ENCODE peak calls at places on chromosomes 16 and 17, in eight cellular contexts. One of them, this sample, is unnamed.

GRCh38 chr16:11768850-11769249 is 26.2 kb upstream of the TXNDC11 start:
- DNase-seq in thoracic aorta: no peak
- DNase-seq in HL-60: peak
- DNase-seq in fibroblast of lung: no peak
- DNase-seq in gastrocnemius medialis: no peak
- DNase-seq in heart left ventricle: no peak
- DNase-seq in progenitor cell of endocrine pancreas: no peak
- DNase-seq in mesothelial cell of epicardium: no peak
- DNase-seq in this sample: no peak

GRCh38 chr16:89341274-89341673 is 123.8 kb downstream of the ZNF778 start:
- DNase-seq in heart left ventricle: no peak
- DNase-seq in mesothelial cell of epicardium: no peak
- DNase-seq in HL-60: no peak
- DNase-seq in gastrocnemius medialis: no peak
- DNase-seq in fibroblast of lung: no peak
- DNase-seq in thoracic aorta: no peak
- DNase-seq in progenitor cell of endocrine pancreas: no peak
- DNase-seq in this sample: no peak

GRCh38 chr16:50369133-50369804 is 481 bp upstream of the BRD7 start:
- DNase-seq in progenitor cell of endocrine pancreas: no peak
- DNase-seq in gastrocnemius medialis: no peak
- DNase-seq in fibroblast of lung: no peak
- DNase-seq in thoracic aorta: no peak
- DNase-seq in HL-60: no peak
- DNase-seq in mesothelial cell of epicardium: no peak
- DNase-seq in heart left ventricle: no peak
- DNase-seq in this sample: no peak

GRCh38 chr16:5056347-5056746 is 9.4 kb downstream of the C16orf89 start:
- DNase-seq in fibroblast of lung: no peak
- DNase-seq in HL-60: no peak
- DNase-seq in progenitor cell of endocrine pancreas: no peak
- DNase-seq in mesothelial cell of epicardium: no peak
- DNase-seq in heart left ventricle: no peak
- DNase-seq in thoracic aorta: no peak
- DNase-seq in gastrocnemius medialis: no peak
- DNase-seq in this sample: peak

GRCh38 chr17:63295839-63296590 is 150.1 kb downstream of the CYB561 start:
- DNase-seq in mesothelial cell of epicardium: no peak
- DNase-seq in thoracic aorta: no peak
- DNase-seq in heart left ventricle: no peak
- DNase-seq in HL-60: no peak
- DNase-seq in fibroblast of lung: no peak
- DNase-seq in progenitor cell of endocrine pancreas: no peak
- DNase-seq in gastrocnemius medialis: no peak
- DNase-seq in this sample: peak

GRCh38 chr17:77924757-77925336 is 33.7 kb upstream of the TNRC6C start:
- DNase-seq in thoracic aorta: no peak
- DNase-seq in progenitor cell of endocrine pancreas: no peak
- DNase-seq in gastrocnemius medialis: no peak
- DNase-seq in heart left ventricle: peak
- DNase-seq in HL-60: no peak
- DNase-seq in mesothelial cell of epicardium: no peak
- DNase-seq in fibroblast of lung: peak
- DNase-seq in this sample: no peak

GRCh38 chr16:66977341-66978113 is 10.9 kb upstream of the CES4A start:
- DNase-seq in heart left ventricle: peak
- DNase-seq in mesothelial cell of epicardium: peak
- DNase-seq in progenitor cell of endocrine pancreas: peak
- DNase-seq in thoracic aorta: peak
- DNase-seq in fibroblast of lung: peak
- DNase-seq in HL-60: peak
- DNase-seq in gastrocnemius medialis: peak
- DNase-seq in this sample: peak

GRCh38 chr16:16143941-16144340 is 79.4 kb downstream of the ABCC6 start:
- DNase-seq in fibroblast of lung: no peak
- DNase-seq in mesothelial cell of epicardium: no peak
- DNase-seq in progenitor cell of endocrine pancreas: no peak
- DNase-seq in heart left ventricle: no peak
- DNase-seq in gastrocnemius medialis: no peak
- DNase-seq in HL-60: no peak
- DNase-seq in thoracic aorta: no peak
- DNase-seq in this sample: no peak

GRCh38 chr17:40314557-40314953 is 5.6 kb downstream of the RARA start:
- DNase-seq in thoracic aorta: peak
- DNase-seq in gastrocnemius medialis: peak
- DNase-seq in heart left ventricle: peak
- DNase-seq in mesothelial cell of epicardium: no peak
- DNase-seq in fibroblast of lung: peak
- DNase-seq in progenitor cell of endocrine pancreas: no peak
- DNase-seq in HL-60: peak
- DNase-seq in this sample: peak

GRCh38 chr17:55161935-55162555 is 102.7 kb upstream of the HLF start:
- DNase-seq in progenitor cell of endocrine pancreas: no peak
- DNase-seq in heart left ventricle: no peak
- DNase-seq in HL-60: no peak
- DNase-seq in fibroblast of lung: peak
- DNase-seq in mesothelial cell of epicardium: no peak
- DNase-seq in thoracic aorta: no peak
- DNase-seq in gastrocnemius medialis: no peak
- DNase-seq in this sample: no peak

GRCh38 chr16:80932725-80933124 is 74.0 kb downstream of the CMC2 start:
- DNase-seq in thoracic aorta: peak
- DNase-seq in HL-60: no peak
- DNase-seq in fibroblast of lung: peak
- DNase-seq in gastrocnemius medialis: peak
- DNase-seq in progenitor cell of endocrine pancreas: no peak
- DNase-seq in mesothelial cell of epicardium: no peak
- DNase-seq in heart left ventricle: peak
- DNase-seq in this sample: no peak

GRCh38 chr17:75840779-75841123 is 3.5 kb downstream of the UNC13D start:
- DNase-seq in fibroblast of lung: no peak
- DNase-seq in mesothelial cell of epicardium: no peak
- DNase-seq in gastrocnemius medialis: no peak
- DNase-seq in HL-60: no peak
- DNase-seq in thoracic aorta: no peak
- DNase-seq in heart left ventricle: no peak
- DNase-seq in progenitor cell of endocrine pancreas: no peak
- DNase-seq in this sample: no peak

GRCh38 chr16:82229800-82230619 is 60.0 kb upstream of the MPHOSPH6 start:
- DNase-seq in mesothelial cell of epicardium: peak
- DNase-seq in progenitor cell of endocrine pancreas: peak
- DNase-seq in HL-60: peak
- DNase-seq in fibroblast of lung: peak
- DNase-seq in thoracic aorta: no peak
- DNase-seq in heart left ventricle: peak
- DNase-seq in gastrocnemius medialis: peak
- DNase-seq in this sample: peak

GRCh38 chr17:78839762-78840529 is 668 bp downstream of the USP36 start:
- DNase-seq in HL-60: no peak
- DNase-seq in gastrocnemius medialis: no peak
- DNase-seq in heart left ventricle: peak
- DNase-seq in progenitor cell of endocrine pancreas: peak
- DNase-seq in thoracic aorta: no peak
- DNase-seq in mesothelial cell of epicardium: no peak
- DNase-seq in fibroblast of lung: peak
- DNase-seq in this sample: peak

GRCh38 chr16:84209989-84210388 is 19.0 kb downstream of the ADAD2 start:
- DNase-seq in progenitor cell of endocrine pancreas: no peak
- DNase-seq in mesothelial cell of epicardium: no peak
- DNase-seq in thoracic aorta: no peak
- DNase-seq in fibroblast of lung: peak
- DNase-seq in HL-60: no peak
- DNase-seq in gastrocnemius medialis: no peak
- DNase-seq in heart left ventricle: no peak
- DNase-seq in this sample: peak

GRCh38 chr17:82097187-82097918 is 683 bp downstream of the FASN start:
- DNase-seq in progenitor cell of endocrine pancreas: peak
- DNase-seq in gastrocnemius medialis: no peak
- DNase-seq in fibroblast of lung: peak
- DNase-seq in mesothelial cell of epicardium: no peak
- DNase-seq in thoracic aorta: no peak
- DNase-seq in heart left ventricle: no peak
- DNase-seq in HL-60: peak
- DNase-seq in this sample: peak

GRCh38 chr17:49898547-49899490 is 51.0 kb upstream of the TAC4 start:
- DNase-seq in progenitor cell of endocrine pancreas: no peak
- DNase-seq in fibroblast of lung: no peak
- DNase-seq in HL-60: no peak
- DNase-seq in gastrocnemius medialis: no peak
- DNase-seq in mesothelial cell of epicardium: no peak
- DNase-seq in thoracic aorta: no peak
- DNase-seq in heart left ventricle: no peak
- DNase-seq in this sample: peak

GRCh38 chr17:72125742-72126141 is 4.9 kb downstream of the SOX9 start:
- DNase-seq in fibroblast of lung: peak
- DNase-seq in thoracic aorta: no peak
- DNase-seq in mesothelial cell of epicardium: no peak
- DNase-seq in heart left ventricle: no peak
- DNase-seq in HL-60: no peak
- DNase-seq in gastrocnemius medialis: no peak
- DNase-seq in progenitor cell of endocrine pancreas: no peak
- DNase-seq in this sample: no peak

GRCh38 chr16:68923116-68923515 is 79.8 kb downstream of the TANGO6 start:
- DNase-seq in HL-60: no peak
- DNase-seq in progenitor cell of endocrine pancreas: no peak
- DNase-seq in mesothelial cell of epicardium: no peak
- DNase-seq in heart left ventricle: no peak
- DNase-seq in thoracic aorta: no peak
- DNase-seq in fibroblast of lung: no peak
- DNase-seq in gastrocnemius medialis: no peak
- DNase-seq in this sample: no peak

GRCh38 chr16:68995011-68995504 is 110.4 kb upstream of the HAS3 start:
- DNase-seq in gastrocnemius medialis: no peak
- DNase-seq in HL-60: no peak
- DNase-seq in mesothelial cell of epicardium: no peak
- DNase-seq in heart left ventricle: no peak
- DNase-seq in fibroblast of lung: peak
- DNase-seq in progenitor cell of endocrine pancreas: no peak
- DNase-seq in thoracic aorta: no peak
- DNase-seq in this sample: no peak

GRCh38 chr16:17556276-17557052 is 85.7 kb upstream of the XYLT1 start:
- DNase-seq in mesothelial cell of epicardium: no peak
- DNase-seq in gastrocnemius medialis: no peak
- DNase-seq in progenitor cell of endocrine pancreas: no peak
- DNase-seq in fibroblast of lung: peak
- DNase-seq in HL-60: no peak
- DNase-seq in thoracic aorta: no peak
- DNase-seq in heart left ventricle: no peak
- DNase-seq in this sample: peak

GRCh38 chr17:75864448-75864871 is 9.3 kb upstream of the WBP2 start:
- DNase-seq in fibroblast of lung: peak
- DNase-seq in gastrocnemius medialis: peak
- DNase-seq in HL-60: no peak
- DNase-seq in heart left ventricle: peak
- DNase-seq in mesothelial cell of epicardium: no peak
- DNase-seq in thoracic aorta: no peak
- DNase-seq in progenitor cell of endocrine pancreas: no peak
- DNase-seq in this sample: peak

GRCh38 chr16:30485818-30486436 is 13.4 kb downstream of the ITGAL start:
- DNase-seq in thoracic aorta: no peak
- DNase-seq in progenitor cell of endocrine pancreas: no peak
- DNase-seq in fibroblast of lung: peak
- DNase-seq in heart left ventricle: no peak
- DNase-seq in HL-60: no peak
- DNase-seq in mesothelial cell of epicardium: no peak
- DNase-seq in gastrocnemius medialis: peak
- DNase-seq in this sample: no peak
- TF ChIP-seq CTCF in thoracic aorta: no peak
- TF ChIP-seq CTCF in progenitor cell of endocrine pancreas: no peak
- TF ChIP-seq CTCF in fibroblast of lung: no peak
- TF ChIP-seq CTCF in heart left ventricle: no peak
- TF ChIP-seq CTCF in HL-60: no peak
- TF ChIP-seq CTCF in mesothelial cell of epicardium: no peak
- TF ChIP-seq CTCF in gastrocnemius medialis: no peak
- TF ChIP-seq CTCF in this sample: no peak

DNA sequence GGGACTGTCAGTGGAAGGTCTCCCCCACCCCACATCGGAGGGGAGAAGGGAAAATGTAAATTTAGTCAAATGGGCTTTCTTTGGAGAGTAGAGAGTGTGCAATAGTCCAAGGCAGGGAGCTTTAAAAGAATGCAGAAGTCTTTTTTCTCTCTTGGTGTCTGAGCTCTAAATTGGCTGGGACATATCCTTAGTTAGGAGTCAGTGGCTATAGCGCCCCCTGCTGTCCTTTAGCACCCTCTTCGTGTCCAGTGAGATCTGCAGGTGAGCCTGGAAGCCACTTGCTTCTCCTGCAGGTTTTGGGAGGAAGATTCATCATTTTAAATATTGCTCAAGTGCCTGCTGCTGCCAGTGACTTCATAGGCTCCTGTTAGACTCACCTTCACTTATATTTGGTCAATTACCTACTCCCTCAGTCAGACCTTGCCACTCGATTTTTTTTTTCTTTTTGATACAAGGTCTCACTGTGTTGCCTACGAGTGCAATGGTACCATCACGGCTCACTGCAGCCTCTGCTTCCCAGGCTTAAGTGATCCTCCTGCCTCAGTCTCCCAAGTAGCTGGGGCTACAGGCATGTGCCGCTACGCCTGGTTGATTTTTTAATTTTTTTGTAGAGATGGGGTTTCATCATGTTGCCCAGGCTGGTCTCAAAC is 174.8 kb downstream of the PRKCB start:
- DNase-seq in thoracic aorta: no peak
- DNase-seq in mesothelial cell of epicardium: peak
- DNase-seq in gastrocnemius medialis: peak
- DNase-seq in fibroblast of lung: peak
- DNase-seq in progenitor cell of endocrine pancreas: peak
- DNase-seq in heart left ventricle: peak
- DNase-seq in HL-60: peak
- DNase-seq in this sample: peak
- TF ChIP-seq CTCF in thoracic aorta: peak
- TF ChIP-seq CTCF in mesothelial cell of epicardium: peak
- TF ChIP-seq CTCF in gastrocnemius medialis: no peak
- TF ChIP-seq CTCF in fibroblast of lung: peak
- TF ChIP-seq CTCF in progenitor cell of endocrine pancreas: peak
- TF ChIP-seq CTCF in heart left ventricle: peak
- TF ChIP-seq CTCF in HL-60: peak
- TF ChIP-seq CTCF in this sample: peak

DNA sequence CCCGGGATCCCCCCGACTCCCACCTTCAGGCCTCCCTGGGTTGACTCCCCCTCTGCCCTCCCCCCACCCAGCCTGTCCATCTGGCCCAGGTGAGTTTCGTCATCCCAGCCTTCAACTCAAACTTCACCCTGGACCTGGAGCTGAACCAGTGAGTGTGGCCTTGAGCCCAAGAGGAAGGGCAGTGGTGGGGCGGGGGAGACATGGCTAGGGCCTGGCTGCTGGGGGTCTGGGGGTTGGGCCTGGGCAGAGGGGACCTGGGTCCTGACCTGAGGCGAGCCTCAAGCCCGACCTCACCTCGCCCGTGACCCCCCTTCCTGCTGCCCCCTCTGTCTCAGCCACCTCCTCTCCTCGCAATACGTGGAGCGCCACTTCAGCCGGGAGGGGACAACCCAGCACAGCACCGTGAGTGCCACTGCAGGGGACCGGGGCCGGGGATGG is 10.9 kb downstream of the ADAM11 start:
- DNase-seq in HL-60: no peak
- DNase-seq in mesothelial cell of epicardium: no peak
- DNase-seq in gastrocnemius medialis: no peak
- DNase-seq in thoracic aorta: no peak
- DNase-seq in heart left ventricle: no peak
- DNase-seq in fibroblast of lung: no peak
- DNase-seq in progenitor cell of endocrine pancreas: no peak
- DNase-seq in this sample: no peak
- TF ChIP-seq CTCF in HL-60: no peak
- TF ChIP-seq CTCF in mesothelial cell of epicardium: no peak
- TF ChIP-seq CTCF in gastrocnemius medialis: no peak
- TF ChIP-seq CTCF in thoracic aorta: no peak
- TF ChIP-seq CTCF in heart left ventricle: no peak
- TF ChIP-seq CTCF in fibroblast of lung: no peak
- TF ChIP-seq CTCF in progenitor cell of endocrine pancreas: no peak
- TF ChIP-seq CTCF in this sample: no peak

GRCh38 chr16:62638964-62639861 is 603.0 kb upstream of the CDH8 start:
- DNase-seq in HL-60: no peak
- DNase-seq in fibroblast of lung: no peak
- DNase-seq in gastrocnemius medialis: no peak
- DNase-seq in thoracic aorta: no peak
- DNase-seq in heart left ventricle: no peak
- DNase-seq in progenitor cell of endocrine pancreas: no peak
- DNase-seq in mesothelial cell of epicardium: no peak
- DNase-seq in this sample: no peak
- TF ChIP-seq CTCF in HL-60: no peak
- TF ChIP-seq CTCF in fibroblast of lung: no peak
- TF ChIP-seq CTCF in gastrocnemius medialis: no peak
- TF ChIP-seq CTCF in thoracic aorta: no peak
- TF ChIP-seq CTCF in heart left ventricle: no peak
- TF ChIP-seq CTCF in progenitor cell of endocrine pancreas: no peak
- TF ChIP-seq CTCF in mesothelial cell of epicardium: no peak
- TF ChIP-seq CTCF in this sample: no peak

This sample was measured in activated CD8-positive, alpha-beta T cell treated with anti-CD3 and anti-CD28 coated beads for 36 hours.